ENCODE peak calls at places on chromosomes 11 and 22, in ten cellular contexts. S is chondrocyte; T is HTR-8/SVneo; A is fibroblast of mammary gland; K is mesothelial cell of epicardium; L is activated CD8-positive, alpha-beta memory T cell treated with anti-CD3 and anti-CD28 coated beads for 4 hours; W is pons; B is SW 1271; J is COR-L47; V is T-helper 1 cell. C is an unnamed sample.

GRCh38 chr11:72721689-72722049 is 30.5 kb downstream of the ARAP1 start:
- DNase-seq in S (no peak), T (no peak), A (peak), K (no peak), L (no peak), W (no peak), B (no peak), J (no peak), V (peak), C (peak)

GRCh38 chr11:73001615-73002014 is 140.5 kb downstream of the FCHSD2 start:
- DNase-seq in S (no peak), T (no peak), A (peak), K (no peak), L (no peak), W (no peak), B (no peak), J (peak), V (no peak), C (peak)

GRCh38 chr11:97937501-97937900 is 1083.2 kb upstream of the CNTN5 start:
- DNase-seq in S (no peak), T (no peak), A (no peak), K (no peak), L (no peak), W (no peak), B (no peak), J (no peak), V (no peak), C (peak)

GRCh38 chr11:61684870-61685610 is 4.8 kb downstream of the DAGLA start:
- DNase-seq in S (no peak), T (no peak), A (no peak), K (no peak), L (no peak), W (no peak), B (no peak), J (no peak), V (no peak), C (peak)

GRCh38 chr22:27224485-27225364 is 567.3 kb downstream of the MIAT start:
- DNase-seq in S (no peak), T (peak), A (no peak), K (peak), L (no peak), W (no peak), B (no peak), J (no peak), V (no peak), C (peak)

GRCh38 chr11:11010624-11011127 is 152.8 kb upstream of the ZBED5 start:
- DNase-seq in S (no peak), T (peak), A (peak), K (no peak), L (no peak), W (peak), B (no peak), J (no peak), V (no peak), C (peak)

GRCh38 chr11:77387701-77388100 is 86.2 kb downstream of the PAK1 start:
- DNase-seq in S (no peak), T (no peak), A (no peak), K (no peak), L (no peak), W (no peak), B (no peak), J (no peak), V (no peak), C (no peak)

GRCh38 chr11:12587333-12587997 is 86.8 kb upstream of the TEAD1 start:
- DNase-seq in S (no peak), T (peak), A (peak), K (no peak), L (no peak), W (no peak), B (no peak), J (no peak), V (no peak), C (peak)

GRCh38 chr22:37198290-37199102 is 10.4 kb upstream of the C1QTNF6 start:
- DNase-seq in S (peak), T (peak), A (peak), K (peak), L (peak), W (peak), B (peak), J (peak), V (peak), C (peak)

GRCh38 chr11:68311155-68312116 is 955 bp upstream of the LRP5 start:
- DNase-seq in S (no peak), T (no peak), A (no peak), K (no peak), L (no peak), W (no peak), B (no peak), J (no peak), V (no peak), C (no peak)

GRCh38 chr11:82701847-82702520 is 31.7 kb downstream of the FAM181B start:
- DNase-seq in S (no peak), T (peak), A (peak), K (no peak), L (no peak), W (peak), B (peak), J (peak), V (peak), C (peak)

GRCh38 chr22:41587347-41587723 is 2.3 kb downstream of the PMM1 start:
- DNase-seq in S (no peak), T (no peak), A (no peak), K (no peak), L (no peak), W (no peak), B (no peak), J (no peak), V (no peak), C (no peak)

GRCh38 chr11:12540913-12541587 is 133.2 kb upstream of the TEAD1 start:
- DNase-seq in S (no peak), T (peak), A (peak), K (no peak), L (no peak), W (no peak), B (peak), J (no peak), V (no peak), C (peak)

GRCh38 chr11:95502522-95502921 is 271.5 kb upstream of the SESN3 start:
- DNase-seq in S (no peak), T (no peak), A (no peak), K (no peak), L (no peak), W (no peak), B (no peak), J (no peak), V (no peak), C (no peak)

GRCh38 chr11:107683807-107684206 is 28.0 kb downstream of the SLN start:
- DNase-seq in S (no peak), T (no peak), A (peak), K (no peak), L (no peak), W (no peak), B (peak), J (no peak), V (no peak), C (no peak)

GRCh38 chr11:46277623-46278386 is at the start of gene CREB3L1:
- DNase-seq in S (no peak), T (peak), A (peak), K (no peak), L (no peak), W (no peak), B (no peak), J (no peak), V (no peak), C (no peak)

GRCh38 chr11:10317281-10317755 is 12.4 kb downstream of the ADM start:
- DNase-seq in S (no peak), T (no peak), A (no peak), K (no peak), L (no peak), W (no peak), B (no peak), J (no peak), V (no peak), C (no peak)

GRCh38 chr22:34427841-34428240 is 507.6 kb upstream of the LARGE1 start:
- DNase-seq in S (no peak), T (no peak), A (no peak), K (no peak), L (no peak), W (no peak), B (no peak), J (no peak), V (no peak), C (no peak)

GRCh38 chr11:66119348-66120133 is 49.5 kb downstream of the PACS1 start:
- DNase-seq in S (no peak), T (no peak), A (peak), K (no peak), L (no peak), W (no peak), B (peak), J (no peak), V (no peak), C (peak)

GRCh38 chr22:26588749-26589366 is 1.1 kb downstream of the TPST2 start:
- DNase-seq in S (peak), T (no peak), A (no peak), K (no peak), L (no peak), W (no peak), B (no peak), J (no peak), V (no peak), C (no peak)

GRCh38 chr11:117980716-117981115 is 5.5 kb upstream of the IL10RA start:
- DNase-seq in S (no peak), T (no peak), A (no peak), K (no peak), L (no peak), W (no peak), B (no peak), J (no peak), V (no peak), C (no peak)

GRCh38 chr22:38429460-38430128 is 25.4 kb downstream of the KCNJ4 start:
- DNase-seq in S (no peak), T (no peak), A (no peak), K (no peak), L (no peak), W (no peak), B (no peak), J (peak), V (no peak), C (peak)

GRCh38 chr22:40310081-40310770 is 36.1 kb upstream of the ADSL start:
- DNase-seq in S (no peak), T (peak), A (peak), K (no peak), L (no peak), W (no peak), B (no peak), J (no peak), V (no peak), C (peak)

GRCh38 chr22:27632451-27633295 is 168.9 kb downstream of the MN1 start:
- DNase-seq in S (peak), T (no peak), A (no peak), K (no peak), L (no peak), W (no peak), B (no peak), J (no peak), V (no peak), C (no peak)

GRCh38 chr22:28172948-28173360 is 253.9 kb upstream of the PITPNB start:
- DNase-seq in S (no peak), T (peak), A (no peak), K (no peak), L (no peak), W (no peak), B (no peak), J (peak), V (no peak), C (peak)

GRCh38 chr11:75733346-75734107 is 15.9 kb downstream of the MOGAT2 start:
- DNase-seq in S (no peak), T (no peak), A (no peak), K (no peak), L (no peak), W (no peak), B (no peak), J (peak), V (peak), C (peak)

GRCh38 chr11:19955660-19956059 is 204.6 kb downstream of the DBX1 start:
- DNase-seq in S (no peak), T (no peak), A (no peak), K (no peak), L (no peak), W (no peak), B (no peak), J (no peak), V (no peak), C (no peak)

GRCh38 chr11:62854825-62855570 is 15.6 kb upstream of the WDR74 start:
- DNase-seq in S (no peak), T (no peak), A (peak), K (no peak), L (no peak), W (no peak), B (no peak), J (no peak), V (no peak), C (no peak)

GRCh38 chr22:23110190-23110921 is 31.4 kb downstream of the RSPH14 start:
- DNase-seq in S (no peak), T (no peak), A (no peak), K (no peak), L (no peak), W (peak), B (no peak), J (peak), V (no peak), C (no peak)

GRCh38 chr11:12971955-12972354 is 37.2 kb upstream of the RASSF10 start:
- DNase-seq in S (no peak), T (no peak), A (no peak), K (no peak), L (no peak), W (no peak), B (no peak), J (no peak), V (no peak), C (no peak)

GRCh38 chr22:22836635-22837034 is 51.0 kb upstream of the IGLL5 start:
- DNase-seq in S (no peak), T (no peak), A (peak), K (no peak), L (no peak), W (no peak), B (no peak), J (no peak), V (no peak), C (peak)

GRCh38 chr22:39068033-39068785 is 8.9 kb upstream of the APOBEC3G start:
- DNase-seq in S (no peak), T (no peak), A (no peak), K (no peak), L (no peak), W (no peak), B (no peak), J (no peak), V (no peak), C (no peak)

GRCh38 chr11:1913271-1914060 is 6.0 kb upstream of the TNNT3 start:
- DNase-seq in S (peak), T (no peak), A (no peak), K (no peak), L (no peak), W (no peak), B (no peak), J (no peak), V (no peak), C (no peak)

GRCh38 chr11:125287467-125288232 is 123.1 kb downstream of the PKNOX2 start:
- DNase-seq in S (no peak), T (no peak), A (peak), K (peak), L (no peak), W (no peak), B (no peak), J (no peak), V (no peak), C (no peak)

GRCh38 chr11:132444891-132445290 is 1074.5 kb downstream of the NTM start:
- DNase-seq in S (no peak), T (no peak), A (no peak), K (no peak), L (no peak), W (peak), B (no peak), J (no peak), V (no peak), C (no peak)

C was measured in amniotic epithelial cell.